ENCODE peak calls at places on chromosomes 13 and 19, in six cellular contexts. One of them, this sample, is unnamed. For H3K4me1, the result is how much of the 10 kb centered on the place peaks cover.

GRCh38 chr19:36031308-36031707 is 1.4 kb downstream of the CLIP3 start:
- DNase-seq in GM23338: no peak
- DNase-seq in HCT116: no peak
- DNase-seq in K562: no peak
- DNase-seq in HepG2: no peak
- DNase-seq in SK-N-SH: no peak
- DNase-seq in this sample: no peak

GRCh38 chr13:73943137-73943964 is 190.9 kb downstream of the KLF12 start:
- DNase-seq in GM23338: no peak
- DNase-seq in HCT116: no peak
- DNase-seq in K562: no peak
- DNase-seq in HepG2: no peak
- DNase-seq in SK-N-SH: peak
- DNase-seq in this sample: no peak

GRCh38 chr13:83879431-83880171 is 2.7 kb downstream of the SLITRK1 start:
- DNase-seq in GM23338: peak
- DNase-seq in HCT116: no peak
- DNase-seq in K562: no peak
- DNase-seq in HepG2: no peak
- DNase-seq in SK-N-SH: no peak
- DNase-seq in this sample: no peak

GRCh38 chr13:53064721-53065120 is 36.1 kb downstream of the OLFM4 start:
- DNase-seq in GM23338: no peak
- DNase-seq in HCT116: no peak
- DNase-seq in K562: no peak
- DNase-seq in HepG2: no peak
- DNase-seq in SK-N-SH: peak
- DNase-seq in this sample: no peak

GRCh38 chr13:34608326-34608725 is 333.7 kb upstream of the NBEA start:
- DNase-seq in GM23338: no peak
- DNase-seq in HCT116: no peak
- DNase-seq in K562: no peak
- DNase-seq in HepG2: no peak
- DNase-seq in SK-N-SH: no peak
- DNase-seq in this sample: no peak

GRCh38 chr19:49125025-49125731 is 5.8 kb downstream of the PPFIA3 start:
- DNase-seq in GM23338: peak
- DNase-seq in HCT116: no peak
- DNase-seq in K562: no peak
- DNase-seq in HepG2: peak
- DNase-seq in SK-N-SH: no peak
- DNase-seq in this sample: no peak

GRCh38 chr13:112346173-112346898 is 29.8 kb upstream of the SPACA7 start:
- DNase-seq in GM23338: peak
- DNase-seq in HCT116: peak
- DNase-seq in K562: no peak
- DNase-seq in HepG2: no peak
- DNase-seq in SK-N-SH: no peak
- DNase-seq in this sample: no peak

GRCh38 chr13:84651288-84651687 is 769.0 kb upstream of the SLITRK1 start:
- DNase-seq in GM23338: no peak
- DNase-seq in HCT116: no peak
- DNase-seq in K562: no peak
- DNase-seq in HepG2: peak
- DNase-seq in SK-N-SH: no peak
- DNase-seq in this sample: no peak

GRCh38 chr19:56111601-56112312 is 9.3 kb downstream of the ZNF787 start:
- DNase-seq in GM23338: peak
- DNase-seq in HCT116: no peak
- DNase-seq in K562: no peak
- DNase-seq in HepG2: peak
- DNase-seq in SK-N-SH: peak
- DNase-seq in this sample: no peak

GRCh38 chr19:572891-573825 is 762 bp downstream of the BSG start:
- DNase-seq in GM23338: peak
- DNase-seq in HCT116: no peak
- DNase-seq in K562: no peak
- DNase-seq in HepG2: no peak
- DNase-seq in SK-N-SH: peak
- DNase-seq in this sample: no peak

GRCh38 chr13:45142440-45143345 is 22.4 kb downstream of the GTF2F2 start:
- DNase-seq in GM23338: no peak
- DNase-seq in HCT116: peak
- DNase-seq in K562: no peak
- DNase-seq in HepG2: peak
- DNase-seq in SK-N-SH: no peak
- DNase-seq in this sample: no peak

GRCh38 chr19:13036366-13036976 is 41.2 kb downstream of the NFIX start:
- DNase-seq in GM23338: no peak
- DNase-seq in HCT116: peak
- DNase-seq in K562: no peak
- DNase-seq in HepG2: no peak
- DNase-seq in SK-N-SH: no peak
- DNase-seq in this sample: no peak

GRCh38 chr13:87497426-87497825 is 173.7 kb upstream of the SLITRK5 start:
- DNase-seq in GM23338: no peak
- DNase-seq in HCT116: no peak
- DNase-seq in K562: no peak
- DNase-seq in HepG2: no peak
- DNase-seq in SK-N-SH: no peak
- DNase-seq in this sample: no peak

GRCh38 chr19:10896851-10897526 is 25.6 kb downstream of the CARM1 start:
- DNase-seq in GM23338: no peak
- DNase-seq in HCT116: no peak
- DNase-seq in K562: no peak
- DNase-seq in HepG2: peak
- DNase-seq in SK-N-SH: no peak
- DNase-seq in this sample: no peak

GRCh38 chr13:66171821-66172220 is 1058.3 kb downstream of the PCDH9 start:
- DNase-seq in GM23338: no peak
- DNase-seq in HCT116: no peak
- DNase-seq in K562: no peak
- DNase-seq in HepG2: no peak
- DNase-seq in SK-N-SH: peak
- DNase-seq in this sample: no peak

GRCh38 chr19:35000338-35000646 is 169 bp downstream of the GRAMD1A start:
- DNase-seq in GM23338: no peak
- DNase-seq in HCT116: no peak
- DNase-seq in K562: no peak
- DNase-seq in HepG2: no peak
- DNase-seq in SK-N-SH: no peak
- DNase-seq in this sample: no peak

GRCh38 chr19:33731886-33732285 is 64.8 kb upstream of the KCTD15 start:
- DNase-seq in GM23338: no peak
- DNase-seq in HCT116: no peak
- DNase-seq in K562: no peak
- DNase-seq in HepG2: no peak
- DNase-seq in SK-N-SH: no peak
- DNase-seq in this sample: no peak

GRCh38 chr19:52638601-52639000 is 446 bp upstream of the ZNF83 start:
- DNase-seq in GM23338: peak
- DNase-seq in HCT116: no peak
- DNase-seq in K562: peak
- DNase-seq in HepG2: no peak
- DNase-seq in SK-N-SH: peak
- DNase-seq in this sample: no peak

GRCh38 chr13:112740502-112741131 is 50.8 kb downstream of the ATP11A start:
- DNase-seq in GM23338: no peak
- DNase-seq in HCT116: no peak
- DNase-seq in K562: peak
- DNase-seq in HepG2: no peak
- DNase-seq in SK-N-SH: no peak
- DNase-seq in this sample: no peak

GRCh38 chr13:97976551-97977375 is 23.3 kb downstream of the IPO5 start:
- DNase-seq in GM23338: peak
- DNase-seq in HCT116: no peak
- DNase-seq in K562: peak
- DNase-seq in HepG2: no peak
- DNase-seq in SK-N-SH: peak
- DNase-seq in this sample: no peak

GRCh38 chr13:42996584-42996983 is 4.5 kb upstream of the EPSTI1 start:
- DNase-seq in GM23338: no peak
- DNase-seq in HCT116: peak
- DNase-seq in K562: no peak
- DNase-seq in HepG2: peak
- DNase-seq in SK-N-SH: no peak
- DNase-seq in this sample: peak

GRCh38 chr19:54316746-54317107 is 3.8 kb upstream of the LILRA5 start:
- DNase-seq in GM23338: peak
- DNase-seq in HCT116: no peak
- DNase-seq in K562: no peak
- DNase-seq in HepG2: no peak
- DNase-seq in SK-N-SH: no peak
- DNase-seq in this sample: no peak

GRCh38 chr13:101785858-101786257 is 333.4 kb downstream of the ITGBL1 start:
- DNase-seq in GM23338: peak
- DNase-seq in HCT116: peak
- DNase-seq in K562: no peak
- DNase-seq in HepG2: peak
- DNase-seq in SK-N-SH: peak
- DNase-seq in this sample: peak

GRCh38 chr19:5170329-5170745 is 170.3 kb downstream of the PTPRS start:
- DNase-seq in GM23338: peak
- DNase-seq in HCT116: no peak
- DNase-seq in K562: peak
- DNase-seq in HepG2: no peak
- DNase-seq in SK-N-SH: peak
- DNase-seq in this sample: no peak

GRCh38 chr13:110815471-110816204 is 99.2 kb downstream of the ANKRD10 start:
- DNase-seq in GM23338: no peak
- DNase-seq in HCT116: no peak
- DNase-seq in K562: no peak
- DNase-seq in HepG2: no peak
- DNase-seq in SK-N-SH: no peak
- DNase-seq in this sample: no peak

GRCh38 chr13:32811297-32811800 is 204.9 kb upstream of the KL start:
- DNase-seq in GM23338: no peak
- DNase-seq in HCT116: no peak
- DNase-seq in K562: no peak
- DNase-seq in HepG2: no peak
- DNase-seq in SK-N-SH: no peak
- DNase-seq in this sample: no peak

GRCh38 chr19:29836409-29836825 is 24.6 kb downstream of the CCNE1 start:
- DNase-seq in GM23338: no peak
- DNase-seq in HCT116: no peak
- DNase-seq in K562: no peak
- DNase-seq in HepG2: no peak
- DNase-seq in SK-N-SH: no peak
- DNase-seq in this sample: no peak

GRCh38 chr13:33076451-33076992 is 60.3 kb downstream of the KL start:
- DNase-seq in GM23338: no peak
- DNase-seq in HCT116: no peak
- DNase-seq in K562: no peak
- DNase-seq in HepG2: no peak
- DNase-seq in SK-N-SH: no peak
- DNase-seq in this sample: no peak

GRCh38 chr13:45521292-45521691 is 56.6 kb downstream of the COG3 start:
- DNase-seq in GM23338: no peak
- DNase-seq in HCT116: no peak
- DNase-seq in K562: no peak
- DNase-seq in HepG2: no peak
- DNase-seq in SK-N-SH: no peak
- DNase-seq in this sample: no peak

GRCh38 chr13:105343134-105343806 is 1192.2 kb downstream of the EFNB2 start:
- DNase-seq in GM23338: no peak
- DNase-seq in HCT116: no peak
- DNase-seq in K562: no peak
- DNase-seq in HepG2: no peak
- DNase-seq in SK-N-SH: no peak
- DNase-seq in this sample: no peak
- TF ChIP-seq REST in GM23338: no peak
- TF ChIP-seq REST in HCT116: no peak
- TF ChIP-seq REST in K562: no peak
- TF ChIP-seq REST in HepG2: no peak
- TF ChIP-seq REST in SK-N-SH: no peak
- TF ChIP-seq REST in this sample: no peak

GRCh38 chr13:30832845-30833332 is 73.2 kb upstream of the MEDAG start:
- DNase-seq in GM23338: peak
- DNase-seq in HCT116: peak
- DNase-seq in K562: peak
- DNase-seq in HepG2: peak
- DNase-seq in SK-N-SH: peak
- DNase-seq in this sample: no peak
- TF ChIP-seq POLR2AphosphoS5 in GM23338: no peak
- TF ChIP-seq POLR2AphosphoS5 in HCT116: peak
- TF ChIP-seq POLR2AphosphoS5 in K562: no peak
- TF ChIP-seq POLR2AphosphoS5 in HepG2: no peak
- TF ChIP-seq POLR2AphosphoS5 in SK-N-SH: no peak
- TF ChIP-seq POLR2AphosphoS5 in this sample: peak

GRCh38 chr13:114112231-114112825 is 20.1 kb downstream of the RASA3 start:
- DNase-seq in GM23338: no peak
- DNase-seq in HCT116: no peak
- DNase-seq in K562: no peak
- DNase-seq in HepG2: no peak
- DNase-seq in SK-N-SH: peak
- DNase-seq in this sample: no peak
- H3K4me1 ChIP-seq in GM23338: under half
- H3K4me1 ChIP-seq in HCT116: under half
- H3K4me1 ChIP-seq in K562: half or more
- H3K4me1 ChIP-seq in HepG2: under half
- H3K4me1 ChIP-seq in SK-N-SH: under half
- H3K4me1 ChIP-seq in this sample: half or more

GRCh38 chr13:105336706-105337582 is 1198.5 kb downstream of the EFNB2 start:
- DNase-seq in GM23338: no peak
- DNase-seq in HCT116: no peak
- DNase-seq in K562: no peak
- DNase-seq in HepG2: no peak
- DNase-seq in SK-N-SH: no peak
- DNase-seq in this sample: no peak

GRCh38 chr13:105341256-105341655 is 1194.2 kb downstream of the EFNB2 start:
- DNase-seq in GM23338: no peak
- DNase-seq in HCT116: no peak
- DNase-seq in K562: no peak
- DNase-seq in HepG2: no peak
- DNase-seq in SK-N-SH: no peak
- DNase-seq in this sample: no peak

GRCh38 chr13:105338044-105338443 is 1197.4 kb downstream of the EFNB2 start:
- DNase-seq in GM23338: no peak
- DNase-seq in HCT116: no peak
- DNase-seq in K562: no peak
- DNase-seq in HepG2: no peak
- DNase-seq in SK-N-SH: no peak
- DNase-seq in this sample: no peak

GRCh38 chr13:105340061-105340606 is 1195.3 kb downstream of the EFNB2 start:
- DNase-seq in GM23338: no peak
- DNase-seq in HCT116: no peak
- DNase-seq in K562: no peak
- DNase-seq in HepG2: no peak
- DNase-seq in SK-N-SH: peak
- DNase-seq in this sample: no peak

DNA sequence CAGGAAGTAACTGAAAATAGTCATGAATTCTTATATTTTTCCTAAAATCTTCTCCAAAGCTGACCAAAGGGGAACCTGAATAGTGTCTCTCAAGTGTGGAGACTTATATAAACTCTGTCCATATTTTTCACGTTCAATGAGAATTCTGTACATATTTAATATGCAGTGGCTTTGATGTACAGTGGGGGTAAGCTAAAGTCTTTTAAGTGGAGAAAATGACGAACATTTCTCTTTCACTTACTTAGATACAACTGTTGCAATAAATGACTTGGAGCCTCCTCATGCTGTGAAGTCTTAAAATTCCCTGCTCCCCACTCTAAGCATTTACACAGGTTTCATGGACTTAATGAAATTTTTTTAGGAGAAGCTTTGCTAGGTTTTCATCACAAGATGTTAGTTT is 1196.7 kb downstream of the EFNB2 start:
- DNase-seq in GM23338: no peak
- DNase-seq in HCT116: no peak
- DNase-seq in K562: no peak
- DNase-seq in HepG2: no peak
- DNase-seq in SK-N-SH: no peak
- DNase-seq in this sample: no peak
- TF ChIP-seq REST in GM23338: no peak
- TF ChIP-seq REST in HCT116: no peak
- TF ChIP-seq REST in K562: no peak
- TF ChIP-seq REST in HepG2: no peak
- TF ChIP-seq REST in SK-N-SH: no peak
- TF ChIP-seq REST in this sample: no peak

This sample was measured in Panc1.